ENCODE peak calls at places on chromosomes 16 and 17, in eight cellular contexts. One of them, this sample, is unnamed. For H3K4me1 and H3K27me3, the result is how much of the 10 kb centered on the place peaks cover.

GRCh38 chr17:80969674-80970043 is 22.0 kb upstream of the CHMP6 start:
- DNase-seq in heart left ventricle: no peak
- DNase-seq in tibial artery: no peak
- DNase-seq in neural progenitor cell: no peak
- DNase-seq in cardiac muscle cell: no peak
- DNase-seq in lung: no peak
- DNase-seq in upper lobe of left lung: no peak
- DNase-seq in Peyer's patch: no peak
- DNase-seq in this sample: no peak

GRCh38 chr16:72787519-72788268 is 260.2 kb downstream of the ZFHX3 start:
- DNase-seq in heart left ventricle: peak
- DNase-seq in tibial artery: peak
- DNase-seq in neural progenitor cell: peak
- DNase-seq in cardiac muscle cell: peak
- DNase-seq in lung: peak
- DNase-seq in upper lobe of left lung: peak
- DNase-seq in Peyer's patch: peak
- DNase-seq in this sample: peak

GRCh38 chr17:61380836-61381525 is 18.7 kb upstream of the TBX2 start:
- DNase-seq in heart left ventricle: no peak
- DNase-seq in tibial artery: no peak
- DNase-seq in neural progenitor cell: no peak
- DNase-seq in cardiac muscle cell: no peak
- DNase-seq in lung: no peak
- DNase-seq in upper lobe of left lung: no peak
- DNase-seq in Peyer's patch: peak
- DNase-seq in this sample: no peak

GRCh38 chr17:2406903-2407790 is 6.3 kb upstream of the MNT start:
- DNase-seq in heart left ventricle: peak
- DNase-seq in tibial artery: peak
- DNase-seq in neural progenitor cell: no peak
- DNase-seq in cardiac muscle cell: peak
- DNase-seq in lung: no peak
- DNase-seq in upper lobe of left lung: no peak
- DNase-seq in Peyer's patch: peak
- DNase-seq in this sample: no peak

GRCh38 chr17:28552201-28552999 is at the start of gene UNC119:
- DNase-seq in heart left ventricle: peak
- DNase-seq in tibial artery: peak
- DNase-seq in neural progenitor cell: peak
- DNase-seq in cardiac muscle cell: peak
- DNase-seq in lung: peak
- DNase-seq in upper lobe of left lung: peak
- DNase-seq in Peyer's patch: peak
- DNase-seq in this sample: peak

GRCh38 chr17:60971515-60972369 is 294.1 kb downstream of the BCAS3 start:
- DNase-seq in heart left ventricle: no peak
- DNase-seq in tibial artery: no peak
- DNase-seq in neural progenitor cell: peak
- DNase-seq in cardiac muscle cell: peak
- DNase-seq in lung: no peak
- DNase-seq in upper lobe of left lung: peak
- DNase-seq in Peyer's patch: no peak
- DNase-seq in this sample: peak

GRCh38 chr17:17830740-17831207 is 6.0 kb downstream of the SREBF1 start:
- DNase-seq in heart left ventricle: no peak
- DNase-seq in tibial artery: no peak
- DNase-seq in neural progenitor cell: no peak
- DNase-seq in cardiac muscle cell: no peak
- DNase-seq in lung: no peak
- DNase-seq in upper lobe of left lung: no peak
- DNase-seq in Peyer's patch: peak
- DNase-seq in this sample: no peak

GRCh38 chr17:17021194-17021863 is 20.9 kb upstream of the MPRIP start:
- DNase-seq in heart left ventricle: peak
- DNase-seq in tibial artery: peak
- DNase-seq in neural progenitor cell: peak
- DNase-seq in cardiac muscle cell: peak
- DNase-seq in lung: peak
- DNase-seq in upper lobe of left lung: peak
- DNase-seq in Peyer's patch: no peak
- DNase-seq in this sample: no peak

GRCh38 chr17:50668025-50668837 is 33.5 kb downstream of the ABCC3 start:
- DNase-seq in heart left ventricle: no peak
- DNase-seq in tibial artery: no peak
- DNase-seq in neural progenitor cell: no peak
- DNase-seq in cardiac muscle cell: peak
- DNase-seq in lung: no peak
- DNase-seq in upper lobe of left lung: no peak
- DNase-seq in Peyer's patch: no peak
- DNase-seq in this sample: no peak

GRCh38 chr17:3981455-3981854 is 17.2 kb upstream of the ATP2A3 start:
- DNase-seq in heart left ventricle: no peak
- DNase-seq in tibial artery: no peak
- DNase-seq in neural progenitor cell: no peak
- DNase-seq in cardiac muscle cell: no peak
- DNase-seq in lung: no peak
- DNase-seq in upper lobe of left lung: no peak
- DNase-seq in Peyer's patch: peak
- DNase-seq in this sample: no peak

GRCh38 chr17:69606142-69606800 is 191.8 kb downstream of the MAP2K6 start:
- DNase-seq in heart left ventricle: no peak
- DNase-seq in tibial artery: no peak
- DNase-seq in neural progenitor cell: no peak
- DNase-seq in cardiac muscle cell: no peak
- DNase-seq in lung: no peak
- DNase-seq in upper lobe of left lung: no peak
- DNase-seq in Peyer's patch: no peak
- DNase-seq in this sample: no peak

GRCh38 chr16:58046936-58047335 is 21.4 kb downstream of the MMP15 start:
- DNase-seq in heart left ventricle: no peak
- DNase-seq in tibial artery: no peak
- DNase-seq in neural progenitor cell: no peak
- DNase-seq in cardiac muscle cell: no peak
- DNase-seq in lung: no peak
- DNase-seq in upper lobe of left lung: no peak
- DNase-seq in Peyer's patch: peak
- DNase-seq in this sample: no peak

GRCh38 chr17:7946441-7946840 is 14.4 kb downstream of the CNTROB start:
- DNase-seq in heart left ventricle: no peak
- DNase-seq in tibial artery: no peak
- DNase-seq in neural progenitor cell: no peak
- DNase-seq in cardiac muscle cell: no peak
- DNase-seq in lung: no peak
- DNase-seq in upper lobe of left lung: no peak
- DNase-seq in Peyer's patch: no peak
- DNase-seq in this sample: no peak

GRCh38 chr17:8954339-8954738 is 11.2 kb downstream of the PIK3R5 start:
- DNase-seq in heart left ventricle: peak
- DNase-seq in tibial artery: peak
- DNase-seq in neural progenitor cell: peak
- DNase-seq in cardiac muscle cell: no peak
- DNase-seq in lung: peak
- DNase-seq in upper lobe of left lung: peak
- DNase-seq in Peyer's patch: no peak
- DNase-seq in this sample: peak

GRCh38 chr17:82962163-82962720 is 117.2 kb upstream of the METRNL start:
- DNase-seq in heart left ventricle: no peak
- DNase-seq in tibial artery: no peak
- DNase-seq in neural progenitor cell: no peak
- DNase-seq in cardiac muscle cell: peak
- DNase-seq in lung: no peak
- DNase-seq in upper lobe of left lung: no peak
- DNase-seq in Peyer's patch: peak
- DNase-seq in this sample: no peak

GRCh38 chr17:40949406-40949805 is 12.0 kb upstream of the KRT23 start:
- DNase-seq in heart left ventricle: no peak
- DNase-seq in tibial artery: no peak
- DNase-seq in neural progenitor cell: peak
- DNase-seq in cardiac muscle cell: no peak
- DNase-seq in lung: no peak
- DNase-seq in upper lobe of left lung: no peak
- DNase-seq in Peyer's patch: no peak
- DNase-seq in this sample: no peak

GRCh38 chr17:36001862-36002603 is 680 bp upstream of the CCL15 start:
- DNase-seq in heart left ventricle: no peak
- DNase-seq in tibial artery: no peak
- DNase-seq in neural progenitor cell: peak
- DNase-seq in cardiac muscle cell: no peak
- DNase-seq in lung: peak
- DNase-seq in upper lobe of left lung: peak
- DNase-seq in Peyer's patch: peak
- DNase-seq in this sample: no peak

DNA sequence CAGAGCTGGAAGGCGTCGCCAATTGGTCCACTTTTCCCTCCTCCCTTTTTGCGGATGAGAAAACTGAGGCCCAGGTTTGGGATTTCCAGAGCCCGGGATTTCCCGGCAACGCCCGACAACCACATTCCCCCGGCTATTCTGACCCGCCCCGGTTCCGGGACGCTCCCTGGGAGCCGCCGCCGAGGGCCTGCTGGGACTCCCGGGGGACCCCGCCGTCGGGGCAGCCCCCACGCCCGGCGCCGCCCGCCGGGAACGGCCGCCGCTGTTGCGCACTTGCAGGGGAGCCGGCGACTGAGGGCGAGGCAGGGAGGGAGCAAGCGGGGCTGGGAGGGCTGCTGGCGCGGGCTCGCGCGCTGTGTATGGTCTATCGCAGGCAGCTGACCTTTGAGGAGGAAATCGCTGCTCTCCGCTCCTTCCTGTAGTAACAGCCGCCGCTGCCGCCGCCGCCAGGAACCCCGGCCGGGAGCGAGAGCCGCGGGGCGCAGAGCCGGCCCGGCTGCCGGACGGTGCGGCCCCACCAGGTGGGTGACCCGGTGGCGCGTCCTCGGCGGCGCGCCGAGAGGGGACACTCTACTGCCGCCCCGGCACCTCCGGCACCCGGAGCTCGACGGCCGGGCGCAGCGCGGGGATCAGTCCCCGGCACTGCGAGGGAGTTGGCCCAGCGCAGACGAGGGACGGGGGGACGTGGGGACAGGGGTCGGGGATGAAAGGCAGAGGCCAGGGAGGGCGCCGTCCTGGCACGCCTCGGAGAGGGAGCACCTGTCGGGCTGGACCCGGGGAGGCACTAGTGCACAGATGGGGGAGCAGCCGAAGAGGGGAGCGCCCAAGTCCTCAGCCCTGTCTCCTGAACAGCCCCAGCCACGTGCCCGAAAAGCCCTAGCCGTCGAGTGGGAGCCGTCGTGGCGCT is at the start of gene STAT5A:
- DNase-seq in heart left ventricle: peak
- DNase-seq in tibial artery: peak
- DNase-seq in neural progenitor cell: peak
- DNase-seq in cardiac muscle cell: peak
- DNase-seq in lung: peak
- DNase-seq in upper lobe of left lung: peak
- DNase-seq in Peyer's patch: peak
- DNase-seq in this sample: peak
- H3K4me1 ChIP-seq in heart left ventricle: half or more
- H3K4me1 ChIP-seq in tibial artery: under half
- H3K4me1 ChIP-seq in neural progenitor cell: under half
- H3K4me1 ChIP-seq in cardiac muscle cell: under half
- H3K4me1 ChIP-seq in lung: under half
- H3K4me1 ChIP-seq in upper lobe of left lung: under half
- H3K4me1 ChIP-seq in Peyer's patch: under half
- H3K4me1 ChIP-seq in this sample: under half

GRCh38 chr17:78173025-78173715 is 4.8 kb downstream of the SYNGR2 start:
- DNase-seq in heart left ventricle: no peak
- DNase-seq in tibial artery: no peak
- DNase-seq in neural progenitor cell: no peak
- DNase-seq in cardiac muscle cell: no peak
- DNase-seq in lung: no peak
- DNase-seq in upper lobe of left lung: no peak
- DNase-seq in Peyer's patch: peak
- DNase-seq in this sample: no peak
- H3K4me3 ChIP-seq in heart left ventricle: peak
- H3K4me3 ChIP-seq in tibial artery: no peak
- H3K4me3 ChIP-seq in neural progenitor cell: no peak
- H3K4me3 ChIP-seq in cardiac muscle cell: no peak
- H3K4me3 ChIP-seq in lung: no peak
- H3K4me3 ChIP-seq in upper lobe of left lung: peak
- H3K4me3 ChIP-seq in Peyer's patch: no peak
- H3K4me3 ChIP-seq in this sample: no peak

GRCh38 chr16:759110-759910 is 1.2 kb upstream of the MSLN start:
- DNase-seq in heart left ventricle: no peak
- DNase-seq in tibial artery: no peak
- DNase-seq in neural progenitor cell: no peak
- DNase-seq in cardiac muscle cell: no peak
- DNase-seq in lung: peak
- DNase-seq in upper lobe of left lung: peak
- DNase-seq in Peyer's patch: no peak
- DNase-seq in this sample: no peak
- H3K27me3 ChIP-seq in heart left ventricle: under half
- H3K27me3 ChIP-seq in tibial artery: under half
- H3K27me3 ChIP-seq in neural progenitor cell: under half
- H3K27me3 ChIP-seq in cardiac muscle cell: under half
- H3K27me3 ChIP-seq in lung: under half
- H3K27me3 ChIP-seq in upper lobe of left lung: under half
- H3K27me3 ChIP-seq in Peyer's patch: under half
- H3K27me3 ChIP-seq in this sample: under half

DNA sequence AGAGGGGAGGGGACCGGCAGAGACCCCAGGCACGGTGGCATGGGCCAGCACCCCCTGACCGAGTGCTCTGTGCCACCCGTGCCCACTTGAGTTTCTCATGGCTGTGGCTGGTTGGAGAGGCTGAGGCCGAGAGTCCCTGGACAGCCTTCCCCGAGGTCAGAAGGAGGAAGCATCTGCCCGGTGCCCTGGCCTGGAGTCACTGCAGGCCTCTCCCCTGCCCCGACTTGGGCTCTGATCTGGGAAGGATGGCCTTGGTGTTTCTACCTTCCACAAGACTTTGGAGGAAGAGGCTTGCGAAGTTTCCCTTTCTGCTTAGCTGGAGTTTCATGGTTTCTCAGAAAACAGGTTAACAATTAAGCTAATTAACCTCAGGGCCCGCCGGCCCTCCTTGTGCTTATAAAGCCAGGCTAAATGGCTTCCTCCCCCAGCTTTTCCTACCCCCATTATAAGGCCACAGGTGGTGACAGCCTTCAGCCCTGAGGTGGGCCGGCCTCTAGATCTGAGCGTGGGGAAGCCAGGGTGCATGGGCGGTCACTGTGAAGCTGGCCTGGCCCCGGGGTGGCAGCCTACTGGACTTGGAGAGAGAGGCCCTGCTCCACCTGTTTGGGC is 17.3 kb downstream of the LLGL2 start:
- DNase-seq in heart left ventricle: no peak
- DNase-seq in tibial artery: no peak
- DNase-seq in neural progenitor cell: no peak
- DNase-seq in cardiac muscle cell: no peak
- DNase-seq in lung: no peak
- DNase-seq in upper lobe of left lung: no peak
- DNase-seq in Peyer's patch: no peak
- DNase-seq in this sample: no peak
- H3K4me1 ChIP-seq in heart left ventricle: under half
- H3K4me1 ChIP-seq in tibial artery: under half
- H3K4me1 ChIP-seq in neural progenitor cell: under half
- H3K4me1 ChIP-seq in cardiac muscle cell: under half
- H3K4me1 ChIP-seq in lung: under half
- H3K4me1 ChIP-seq in upper lobe of left lung: under half
- H3K4me1 ChIP-seq in Peyer's patch: under half
- H3K4me1 ChIP-seq in this sample: under half

GRCh38 chr16:11561856-11562255 is 24.9 kb downstream of the LITAF start:
- DNase-seq in heart left ventricle: no peak
- DNase-seq in tibial artery: no peak
- DNase-seq in neural progenitor cell: no peak
- DNase-seq in cardiac muscle cell: no peak
- DNase-seq in lung: no peak
- DNase-seq in upper lobe of left lung: no peak
- DNase-seq in Peyer's patch: no peak
- DNase-seq in this sample: no peak
- H3K4me3 ChIP-seq in heart left ventricle: no peak
- H3K4me3 ChIP-seq in tibial artery: no peak
- H3K4me3 ChIP-seq in neural progenitor cell: no peak
- H3K4me3 ChIP-seq in cardiac muscle cell: no peak
- H3K4me3 ChIP-seq in lung: no peak
- H3K4me3 ChIP-seq in upper lobe of left lung: no peak
- H3K4me3 ChIP-seq in Peyer's patch: no peak
- H3K4me3 ChIP-seq in this sample: peak

This sample was measured in CD8-positive, alpha-beta memory T cell.